ENCODE peak calls at places on chromosome X, in nine cellular contexts. One of them, this sample, is unnamed.

GRCh38 chrX:155263854-155264628 is at the start of gene RAB39B:
- DNase-seq in NCI-H2029 treated with DMSO at 0.1 percent for 48 hours: no peak
- DNase-seq in left colon: peak
- DNase-seq in AG10803: peak
- DNase-seq in ascending aorta: no peak
- DNase-seq in foreskin melanocyte: peak
- DNase-seq in posterior cingulate gyrus: peak
- DNase-seq in activated CD4-positive, alpha-beta T cell treated with anti-CD3 and anti-CD28 coated beads for 48 hours: peak
- DNase-seq in HEK293T: peak
- DNase-seq in this sample: peak

GRCh38 chrX:13094374-13094773 is 50.0 kb upstream of the FAM9C start:
- DNase-seq in NCI-H2029 treated with DMSO at 0.1 percent for 48 hours: no peak
- DNase-seq in left colon: no peak
- DNase-seq in AG10803: no peak
- DNase-seq in ascending aorta: no peak
- DNase-seq in foreskin melanocyte: no peak
- DNase-seq in posterior cingulate gyrus: no peak
- DNase-seq in activated CD4-positive, alpha-beta T cell treated with anti-CD3 and anti-CD28 coated beads for 48 hours: no peak
- DNase-seq in HEK293T: no peak
- DNase-seq in this sample: no peak

GRCh38 chrX:81195712-81196111 is 6.0 kb downstream of the HMGN5 start:
- DNase-seq in NCI-H2029 treated with DMSO at 0.1 percent for 48 hours: no peak
- DNase-seq in left colon: peak
- DNase-seq in AG10803: peak
- DNase-seq in ascending aorta: no peak
- DNase-seq in foreskin melanocyte: peak
- DNase-seq in posterior cingulate gyrus: no peak
- DNase-seq in activated CD4-positive, alpha-beta T cell treated with anti-CD3 and anti-CD28 coated beads for 48 hours: peak
- DNase-seq in HEK293T: peak
- DNase-seq in this sample: peak

GRCh38 chrX:10079155-10079711 is 77.5 kb upstream of the CLCN4 start:
- DNase-seq in NCI-H2029 treated with DMSO at 0.1 percent for 48 hours: no peak
- DNase-seq in left colon: no peak
- DNase-seq in AG10803: peak
- DNase-seq in ascending aorta: no peak
- DNase-seq in foreskin melanocyte: no peak
- DNase-seq in posterior cingulate gyrus: no peak
- DNase-seq in activated CD4-positive, alpha-beta T cell treated with anti-CD3 and anti-CD28 coated beads for 48 hours: no peak
- DNase-seq in HEK293T: no peak
- DNase-seq in this sample: no peak

GRCh38 chrX:10620121-10620699 is at the start of gene MID1:
- DNase-seq in NCI-H2029 treated with DMSO at 0.1 percent for 48 hours: no peak
- DNase-seq in left colon: peak
- DNase-seq in AG10803: peak
- DNase-seq in ascending aorta: peak
- DNase-seq in foreskin melanocyte: no peak
- DNase-seq in posterior cingulate gyrus: peak
- DNase-seq in activated CD4-positive, alpha-beta T cell treated with anti-CD3 and anti-CD28 coated beads for 48 hours: peak
- DNase-seq in HEK293T: peak
- DNase-seq in this sample: no peak

GRCh38 chrX:73214366-73215094 is at the start of gene NAP1L2:
- DNase-seq in NCI-H2029 treated with DMSO at 0.1 percent for 48 hours: no peak
- DNase-seq in left colon: peak
- DNase-seq in AG10803: peak
- DNase-seq in ascending aorta: no peak
- DNase-seq in foreskin melanocyte: no peak
- DNase-seq in posterior cingulate gyrus: peak
- DNase-seq in activated CD4-positive, alpha-beta T cell treated with anti-CD3 and anti-CD28 coated beads for 48 hours: peak
- DNase-seq in HEK293T: peak
- DNase-seq in this sample: peak

GRCh38 chrX:100979881-100980607 is 10.5 kb downstream of the ARL13A start:
- DNase-seq in NCI-H2029 treated with DMSO at 0.1 percent for 48 hours: peak
- DNase-seq in left colon: no peak
- DNase-seq in AG10803: no peak
- DNase-seq in ascending aorta: no peak
- DNase-seq in foreskin melanocyte: no peak
- DNase-seq in posterior cingulate gyrus: no peak
- DNase-seq in activated CD4-positive, alpha-beta T cell treated with anti-CD3 and anti-CD28 coated beads for 48 hours: peak
- DNase-seq in HEK293T: no peak
- DNase-seq in this sample: no peak

GRCh38 chrX:4809571-4809970 is 1096.1 kb upstream of the PRKX start:
- DNase-seq in NCI-H2029 treated with DMSO at 0.1 percent for 48 hours: no peak
- DNase-seq in left colon: no peak
- DNase-seq in AG10803: no peak
- DNase-seq in ascending aorta: no peak
- DNase-seq in foreskin melanocyte: no peak
- DNase-seq in posterior cingulate gyrus: no peak
- DNase-seq in activated CD4-positive, alpha-beta T cell treated with anti-CD3 and anti-CD28 coated beads for 48 hours: no peak
- DNase-seq in HEK293T: no peak
- DNase-seq in this sample: no peak

GRCh38 chrX:103565752-103566151 is 19.6 kb upstream of the TCEAL4 start:
- DNase-seq in NCI-H2029 treated with DMSO at 0.1 percent for 48 hours: no peak
- DNase-seq in left colon: no peak
- DNase-seq in AG10803: peak
- DNase-seq in ascending aorta: no peak
- DNase-seq in foreskin melanocyte: peak
- DNase-seq in posterior cingulate gyrus: no peak
- DNase-seq in activated CD4-positive, alpha-beta T cell treated with anti-CD3 and anti-CD28 coated beads for 48 hours: no peak
- DNase-seq in HEK293T: no peak
- DNase-seq in this sample: peak

GRCh38 chrX:148784859-148785655 is 284.6 kb downstream of the AFF2 start:
- DNase-seq in NCI-H2029 treated with DMSO at 0.1 percent for 48 hours: no peak
- DNase-seq in left colon: no peak
- DNase-seq in AG10803: no peak
- DNase-seq in ascending aorta: no peak
- DNase-seq in foreskin melanocyte: no peak
- DNase-seq in posterior cingulate gyrus: no peak
- DNase-seq in activated CD4-positive, alpha-beta T cell treated with anti-CD3 and anti-CD28 coated beads for 48 hours: no peak
- DNase-seq in HEK293T: no peak
- DNase-seq in this sample: peak

GRCh38 chrX:125132274-125132673 is 187.4 kb upstream of the TEX13C start:
- DNase-seq in NCI-H2029 treated with DMSO at 0.1 percent for 48 hours: no peak
- DNase-seq in left colon: no peak
- DNase-seq in AG10803: no peak
- DNase-seq in ascending aorta: no peak
- DNase-seq in foreskin melanocyte: no peak
- DNase-seq in posterior cingulate gyrus: no peak
- DNase-seq in activated CD4-positive, alpha-beta T cell treated with anti-CD3 and anti-CD28 coated beads for 48 hours: no peak
- DNase-seq in HEK293T: peak
- DNase-seq in this sample: peak

GRCh38 chrX:64580035-64580434 is 184.8 kb upstream of the MTMR8 start:
- DNase-seq in NCI-H2029 treated with DMSO at 0.1 percent for 48 hours: no peak
- DNase-seq in left colon: no peak
- DNase-seq in AG10803: no peak
- DNase-seq in ascending aorta: no peak
- DNase-seq in foreskin melanocyte: no peak
- DNase-seq in posterior cingulate gyrus: no peak
- DNase-seq in activated CD4-positive, alpha-beta T cell treated with anti-CD3 and anti-CD28 coated beads for 48 hours: no peak
- DNase-seq in HEK293T: no peak
- DNase-seq in this sample: no peak

GRCh38 chrX:116873678-116874077 is 410.9 kb upstream of the CT83 start:
- DNase-seq in NCI-H2029 treated with DMSO at 0.1 percent for 48 hours: no peak
- DNase-seq in left colon: no peak
- DNase-seq in AG10803: peak
- DNase-seq in ascending aorta: no peak
- DNase-seq in foreskin melanocyte: no peak
- DNase-seq in posterior cingulate gyrus: no peak
- DNase-seq in activated CD4-positive, alpha-beta T cell treated with anti-CD3 and anti-CD28 coated beads for 48 hours: no peak
- DNase-seq in HEK293T: no peak
- DNase-seq in this sample: no peak

GRCh38 chrX:46572295-46572936 is 1.1 kb upstream of the CHST7 start:
- DNase-seq in NCI-H2029 treated with DMSO at 0.1 percent for 48 hours: no peak
- DNase-seq in left colon: no peak
- DNase-seq in AG10803: no peak
- DNase-seq in ascending aorta: no peak
- DNase-seq in foreskin melanocyte: no peak
- DNase-seq in posterior cingulate gyrus: no peak
- DNase-seq in activated CD4-positive, alpha-beta T cell treated with anti-CD3 and anti-CD28 coated beads for 48 hours: peak
- DNase-seq in HEK293T: no peak
- DNase-seq in this sample: peak

GRCh38 chrX:462853-463252 is 76.1 kb upstream of the PPP2R3B start:
- DNase-seq in NCI-H2029 treated with DMSO at 0.1 percent for 48 hours: no peak
- DNase-seq in left colon: no peak
- DNase-seq in AG10803: no peak
- DNase-seq in ascending aorta: no peak
- DNase-seq in foreskin melanocyte: no peak
- DNase-seq in posterior cingulate gyrus: no peak
- DNase-seq in activated CD4-positive, alpha-beta T cell treated with anti-CD3 and anti-CD28 coated beads for 48 hours: no peak
- DNase-seq in HEK293T: no peak
- DNase-seq in this sample: no peak

GRCh38 chrX:30513284-30513683 is 64.3 kb downstream of the TASL start:
- DNase-seq in NCI-H2029 treated with DMSO at 0.1 percent for 48 hours: no peak
- DNase-seq in left colon: no peak
- DNase-seq in AG10803: no peak
- DNase-seq in ascending aorta: no peak
- DNase-seq in foreskin melanocyte: no peak
- DNase-seq in posterior cingulate gyrus: no peak
- DNase-seq in activated CD4-positive, alpha-beta T cell treated with anti-CD3 and anti-CD28 coated beads for 48 hours: no peak
- DNase-seq in HEK293T: no peak
- DNase-seq in this sample: peak

GRCh38 chrX:128816919-128817318 is 706.4 kb downstream of the SMARCA1 start:
- DNase-seq in NCI-H2029 treated with DMSO at 0.1 percent for 48 hours: peak
- DNase-seq in left colon: no peak
- DNase-seq in AG10803: no peak
- DNase-seq in ascending aorta: no peak
- DNase-seq in foreskin melanocyte: no peak
- DNase-seq in posterior cingulate gyrus: no peak
- DNase-seq in activated CD4-positive, alpha-beta T cell treated with anti-CD3 and anti-CD28 coated beads for 48 hours: no peak
- DNase-seq in HEK293T: peak
- DNase-seq in this sample: peak

GRCh38 chrX:71475906-71476305 is 57.0 kb upstream of the OGT start:
- DNase-seq in NCI-H2029 treated with DMSO at 0.1 percent for 48 hours: no peak
- DNase-seq in left colon: no peak
- DNase-seq in AG10803: peak
- DNase-seq in ascending aorta: no peak
- DNase-seq in foreskin melanocyte: no peak
- DNase-seq in posterior cingulate gyrus: no peak
- DNase-seq in activated CD4-positive, alpha-beta T cell treated with anti-CD3 and anti-CD28 coated beads for 48 hours: no peak
- DNase-seq in HEK293T: no peak
- DNase-seq in this sample: no peak

GRCh38 chrX:101108293-101108692 is 10.3 kb downstream of the CENPI start:
- DNase-seq in NCI-H2029 treated with DMSO at 0.1 percent for 48 hours: no peak
- DNase-seq in left colon: no peak
- DNase-seq in AG10803: peak
- DNase-seq in ascending aorta: no peak
- DNase-seq in foreskin melanocyte: no peak
- DNase-seq in posterior cingulate gyrus: no peak
- DNase-seq in activated CD4-positive, alpha-beta T cell treated with anti-CD3 and anti-CD28 coated beads for 48 hours: no peak
- DNase-seq in HEK293T: no peak
- DNase-seq in this sample: no peak

GRCh38 chrX:9163153-9163790 is 129.3 kb upstream of the FAM9B start:
- DNase-seq in NCI-H2029 treated with DMSO at 0.1 percent for 48 hours: no peak
- DNase-seq in left colon: no peak
- DNase-seq in AG10803: peak
- DNase-seq in ascending aorta: no peak
- DNase-seq in foreskin melanocyte: peak
- DNase-seq in posterior cingulate gyrus: no peak
- DNase-seq in activated CD4-positive, alpha-beta T cell treated with anti-CD3 and anti-CD28 coated beads for 48 hours: no peak
- DNase-seq in HEK293T: no peak
- DNase-seq in this sample: no peak

GRCh38 chrX:40097101-40097491 is 662 bp downstream of the BCOR start:
- DNase-seq in NCI-H2029 treated with DMSO at 0.1 percent for 48 hours: no peak
- DNase-seq in left colon: no peak
- DNase-seq in AG10803: no peak
- DNase-seq in ascending aorta: no peak
- DNase-seq in foreskin melanocyte: no peak
- DNase-seq in posterior cingulate gyrus: no peak
- DNase-seq in activated CD4-positive, alpha-beta T cell treated with anti-CD3 and anti-CD28 coated beads for 48 hours: no peak
- DNase-seq in HEK293T: no peak
- DNase-seq in this sample: peak

GRCh38 chrX:41827886-41828285 is 95.5 kb downstream of the CASK start:
- DNase-seq in NCI-H2029 treated with DMSO at 0.1 percent for 48 hours: no peak
- DNase-seq in left colon: no peak
- DNase-seq in AG10803: peak
- DNase-seq in ascending aorta: no peak
- DNase-seq in foreskin melanocyte: no peak
- DNase-seq in posterior cingulate gyrus: no peak
- DNase-seq in activated CD4-positive, alpha-beta T cell treated with anti-CD3 and anti-CD28 coated beads for 48 hours: no peak
- DNase-seq in HEK293T: no peak
- DNase-seq in this sample: no peak

GRCh38 chrX:12304261-12304660 is 166.0 kb downstream of the FRMPD4 start:
- DNase-seq in NCI-H2029 treated with DMSO at 0.1 percent for 48 hours: no peak
- DNase-seq in left colon: no peak
- DNase-seq in AG10803: peak
- DNase-seq in ascending aorta: no peak
- DNase-seq in foreskin melanocyte: no peak
- DNase-seq in posterior cingulate gyrus: no peak
- DNase-seq in activated CD4-positive, alpha-beta T cell treated with anti-CD3 and anti-CD28 coated beads for 48 hours: no peak
- DNase-seq in HEK293T: no peak
- DNase-seq in this sample: no peak

GRCh38 chrX:8815460-8816065 is 14.4 kb upstream of the FAM9A start:
- DNase-seq in NCI-H2029 treated with DMSO at 0.1 percent for 48 hours: peak
- DNase-seq in left colon: no peak
- DNase-seq in AG10803: peak
- DNase-seq in ascending aorta: no peak
- DNase-seq in foreskin melanocyte: no peak
- DNase-seq in posterior cingulate gyrus: no peak
- DNase-seq in activated CD4-positive, alpha-beta T cell treated with anti-CD3 and anti-CD28 coated beads for 48 hours: no peak
- DNase-seq in HEK293T: peak
- DNase-seq in this sample: peak

GRCh38 chrX:2589186-2590020 is 88.6 kb upstream of the DHRSX start:
- DNase-seq in NCI-H2029 treated with DMSO at 0.1 percent for 48 hours: no peak
- DNase-seq in left colon: no peak
- DNase-seq in AG10803: peak
- DNase-seq in ascending aorta: no peak
- DNase-seq in foreskin melanocyte: no peak
- DNase-seq in posterior cingulate gyrus: no peak
- DNase-seq in activated CD4-positive, alpha-beta T cell treated with anti-CD3 and anti-CD28 coated beads for 48 hours: no peak
- DNase-seq in HEK293T: no peak
- DNase-seq in this sample: no peak

GRCh38 chrX:7372843-7373525 is 225.0 kb upstream of the PUDP start:
- DNase-seq in NCI-H2029 treated with DMSO at 0.1 percent for 48 hours: no peak
- DNase-seq in left colon: no peak
- DNase-seq in AG10803: peak
- DNase-seq in ascending aorta: no peak
- DNase-seq in foreskin melanocyte: no peak
- DNase-seq in posterior cingulate gyrus: no peak
- DNase-seq in activated CD4-positive, alpha-beta T cell treated with anti-CD3 and anti-CD28 coated beads for 48 hours: no peak
- DNase-seq in HEK293T: no peak
- DNase-seq in this sample: no peak

GRCh38 chrX:70908541-70908940 is at the start of gene TEX11:
- DNase-seq in NCI-H2029 treated with DMSO at 0.1 percent for 48 hours: no peak
- DNase-seq in left colon: no peak
- DNase-seq in AG10803: no peak
- DNase-seq in ascending aorta: no peak
- DNase-seq in foreskin melanocyte: no peak
- DNase-seq in posterior cingulate gyrus: no peak
- DNase-seq in activated CD4-positive, alpha-beta T cell treated with anti-CD3 and anti-CD28 coated beads for 48 hours: no peak
- DNase-seq in HEK293T: no peak
- DNase-seq in this sample: no peak

GRCh38 chrX:47540754-47541538 is 20.1 kb upstream of the ARAF start:
- DNase-seq in NCI-H2029 treated with DMSO at 0.1 percent for 48 hours: peak
- DNase-seq in left colon: peak
- DNase-seq in AG10803: peak
- DNase-seq in ascending aorta: peak
- DNase-seq in foreskin melanocyte: peak
- DNase-seq in posterior cingulate gyrus: no peak
- DNase-seq in activated CD4-positive, alpha-beta T cell treated with anti-CD3 and anti-CD28 coated beads for 48 hours: no peak
- DNase-seq in HEK293T: peak
- DNase-seq in this sample: peak

GRCh38 chrX:54248309-54248708 is 65.3 kb upstream of the FAM120C start:
- DNase-seq in NCI-H2029 treated with DMSO at 0.1 percent for 48 hours: no peak
- DNase-seq in left colon: no peak
- DNase-seq in AG10803: peak
- DNase-seq in ascending aorta: no peak
- DNase-seq in foreskin melanocyte: no peak
- DNase-seq in posterior cingulate gyrus: no peak
- DNase-seq in activated CD4-positive, alpha-beta T cell treated with anti-CD3 and anti-CD28 coated beads for 48 hours: no peak
- DNase-seq in HEK293T: peak
- DNase-seq in this sample: peak

GRCh38 chrX:153908219-153908875 is 3.9 kb downstream of the AVPR2 start:
- DNase-seq in NCI-H2029 treated with DMSO at 0.1 percent for 48 hours: no peak
- DNase-seq in left colon: peak
- DNase-seq in AG10803: no peak
- DNase-seq in ascending aorta: no peak
- DNase-seq in foreskin melanocyte: no peak
- DNase-seq in posterior cingulate gyrus: peak
- DNase-seq in activated CD4-positive, alpha-beta T cell treated with anti-CD3 and anti-CD28 coated beads for 48 hours: no peak
- DNase-seq in HEK293T: no peak
- DNase-seq in this sample: no peak

GRCh38 chrX:14039344-14039743 is 9.7 kb upstream of the GEMIN8 start:
- DNase-seq in NCI-H2029 treated with DMSO at 0.1 percent for 48 hours: no peak
- DNase-seq in left colon: peak
- DNase-seq in AG10803: peak
- DNase-seq in ascending aorta: no peak
- DNase-seq in foreskin melanocyte: no peak
- DNase-seq in posterior cingulate gyrus: no peak
- DNase-seq in activated CD4-positive, alpha-beta T cell treated with anti-CD3 and anti-CD28 coated beads for 48 hours: peak
- DNase-seq in HEK293T: peak
- DNase-seq in this sample: peak

This sample was measured in RPMI8226.